ENCODE peak calls at places on chromosomes 7 and 10, in four cellular contexts. One of them, this sample, is unnamed.

GRCh38 chr7:96778263-96778662 is 68.6 kb upstream of the SEM1 start:
- DNase-seq in stimulated activated CD4-positive, alpha-beta T cell treated with anti-CD3 and anti-CD28 coated beads, TNF-alpha, amount 100 ng/mL, for 48 hours: no peak
- DNase-seq in GM10248: no peak
- DNase-seq in left ventricle myocardium superior: no peak
- DNase-seq in this sample: no peak

GRCh38 chr10:14439451-14440259 is 108.9 kb upstream of the FRMD4A start:
- DNase-seq in stimulated activated CD4-positive, alpha-beta T cell treated with anti-CD3 and anti-CD28 coated beads, TNF-alpha, amount 100 ng/mL, for 48 hours: no peak
- DNase-seq in GM10248: no peak
- DNase-seq in left ventricle myocardium superior: no peak
- DNase-seq in this sample: no peak

GRCh38 chr7:47600199-47601118 is 18.5 kb upstream of the TNS3 start:
- DNase-seq in stimulated activated CD4-positive, alpha-beta T cell treated with anti-CD3 and anti-CD28 coated beads, TNF-alpha, amount 100 ng/mL, for 48 hours: no peak
- DNase-seq in GM10248: no peak
- DNase-seq in left ventricle myocardium superior: no peak
- DNase-seq in this sample: no peak

GRCh38 chr7:150560486-150560885 is 6.7 kb upstream of the GIMAP4 start:
- DNase-seq in stimulated activated CD4-positive, alpha-beta T cell treated with anti-CD3 and anti-CD28 coated beads, TNF-alpha, amount 100 ng/mL, for 48 hours: no peak
- DNase-seq in GM10248: no peak
- DNase-seq in left ventricle myocardium superior: no peak
- DNase-seq in this sample: no peak

GRCh38 chr10:70461397-70462348 is 16.9 kb upstream of the PALD1 start:
- DNase-seq in stimulated activated CD4-positive, alpha-beta T cell treated with anti-CD3 and anti-CD28 coated beads, TNF-alpha, amount 100 ng/mL, for 48 hours: no peak
- DNase-seq in GM10248: peak
- DNase-seq in left ventricle myocardium superior: peak
- DNase-seq in this sample: no peak

GRCh38 chr10:91799580-91799975 is 1.4 kb downstream of the TNKS2 start:
- DNase-seq in stimulated activated CD4-positive, alpha-beta T cell treated with anti-CD3 and anti-CD28 coated beads, TNF-alpha, amount 100 ng/mL, for 48 hours: no peak
- DNase-seq in GM10248: no peak
- DNase-seq in left ventricle myocardium superior: no peak
- DNase-seq in this sample: no peak

GRCh38 chr7:157718303-157719007 is 381.7 kb downstream of the DNAJB6 start:
- DNase-seq in stimulated activated CD4-positive, alpha-beta T cell treated with anti-CD3 and anti-CD28 coated beads, TNF-alpha, amount 100 ng/mL, for 48 hours: no peak
- DNase-seq in GM10248: no peak
- DNase-seq in left ventricle myocardium superior: no peak
- DNase-seq in this sample: no peak

GRCh38 chr10:123496996-123497660 is 169.0 kb upstream of the GPR26 start:
- DNase-seq in stimulated activated CD4-positive, alpha-beta T cell treated with anti-CD3 and anti-CD28 coated beads, TNF-alpha, amount 100 ng/mL, for 48 hours: no peak
- DNase-seq in GM10248: no peak
- DNase-seq in left ventricle myocardium superior: no peak
- DNase-seq in this sample: no peak

GRCh38 chr10:120423350-120424197 is 33.5 kb upstream of the PLPP4 start:
- DNase-seq in stimulated activated CD4-positive, alpha-beta T cell treated with anti-CD3 and anti-CD28 coated beads, TNF-alpha, amount 100 ng/mL, for 48 hours: peak
- DNase-seq in GM10248: peak
- DNase-seq in left ventricle myocardium superior: peak
- DNase-seq in this sample: peak

GRCh38 chr7:38660427-38661099 is 29.4 kb upstream of the AMPH start:
- DNase-seq in stimulated activated CD4-positive, alpha-beta T cell treated with anti-CD3 and anti-CD28 coated beads, TNF-alpha, amount 100 ng/mL, for 48 hours: no peak
- DNase-seq in GM10248: peak
- DNase-seq in left ventricle myocardium superior: no peak
- DNase-seq in this sample: no peak

GRCh38 chr10:6347391-6347951 is 144.7 kb downstream of the PFKFB3 start:
- DNase-seq in stimulated activated CD4-positive, alpha-beta T cell treated with anti-CD3 and anti-CD28 coated beads, TNF-alpha, amount 100 ng/mL, for 48 hours: peak
- DNase-seq in GM10248: no peak
- DNase-seq in left ventricle myocardium superior: no peak
- DNase-seq in this sample: peak

GRCh38 chr7:76512941-76513816 is 2.8 kb downstream of the UPK3B start:
- DNase-seq in stimulated activated CD4-positive, alpha-beta T cell treated with anti-CD3 and anti-CD28 coated beads, TNF-alpha, amount 100 ng/mL, for 48 hours: no peak
- DNase-seq in GM10248: no peak
- DNase-seq in left ventricle myocardium superior: no peak
- DNase-seq in this sample: no peak

GRCh38 chr7:80699030-80699638 is 60.7 kb downstream of the CD36 start:
- DNase-seq in stimulated activated CD4-positive, alpha-beta T cell treated with anti-CD3 and anti-CD28 coated beads, TNF-alpha, amount 100 ng/mL, for 48 hours: no peak
- DNase-seq in GM10248: peak
- DNase-seq in left ventricle myocardium superior: no peak
- DNase-seq in this sample: no peak

GRCh38 chr7:70406419-70407189 is 725.3 kb upstream of the GALNT17 start:
- DNase-seq in stimulated activated CD4-positive, alpha-beta T cell treated with anti-CD3 and anti-CD28 coated beads, TNF-alpha, amount 100 ng/mL, for 48 hours: no peak
- DNase-seq in GM10248: no peak
- DNase-seq in left ventricle myocardium superior: no peak
- DNase-seq in this sample: no peak

GRCh38 chr7:25056368-25056767 is 68.7 kb downstream of the CYCS start:
- DNase-seq in stimulated activated CD4-positive, alpha-beta T cell treated with anti-CD3 and anti-CD28 coated beads, TNF-alpha, amount 100 ng/mL, for 48 hours: no peak
- DNase-seq in GM10248: no peak
- DNase-seq in left ventricle myocardium superior: no peak
- DNase-seq in this sample: no peak

GRCh38 chr7:152571031-152571430 is 104.9 kb downstream of the XRCC2 start:
- DNase-seq in stimulated activated CD4-positive, alpha-beta T cell treated with anti-CD3 and anti-CD28 coated beads, TNF-alpha, amount 100 ng/mL, for 48 hours: no peak
- DNase-seq in GM10248: no peak
- DNase-seq in left ventricle myocardium superior: no peak
- DNase-seq in this sample: no peak

GRCh38 chr10:43082087-43082486 is 5.2 kb downstream of the RET start:
- DNase-seq in stimulated activated CD4-positive, alpha-beta T cell treated with anti-CD3 and anti-CD28 coated beads, TNF-alpha, amount 100 ng/mL, for 48 hours: no peak
- DNase-seq in GM10248: no peak
- DNase-seq in left ventricle myocardium superior: no peak
- DNase-seq in this sample: no peak